ENCODE peak calls at places on chromosomes 11 and 22, in seven cellular contexts. B is stimulated activated CD4-positive, alpha-beta T cell treated with anti-CD3 and anti-CD28 coated beads, Interleukin-1b, Interleukin-23, amount 100 ng/mL, for 48 hours; N is dorsolateral prefrontal cortex; L is heart right ventricle; X is EH; F is frontal cortex; I is foreskin fibroblast. S is an unnamed sample.
A peak's percentile ranks its signal among the peaks of the same experiment; 100 is the strongest.

GRCh38 chr11:128757235-128757711 is 63.4 kb downstream of the FLI1 start:
- DNase-seq in B (peak; percentile 79), N (no peak), L (no peak), X (peak; percentile 22), F (no peak), I (no peak), S (no peak)

GRCh38 chr11:767238-767637 is 10.0 kb downstream of the GATD1 start:
- DNase-seq in B (no peak), N (no peak), L (no peak), X (no peak), F (no peak), I (no peak), S (no peak)

GRCh38 chr22:38705235-38706100 is at the start of gene GTPBP1:
- DNase-seq in B (peak; percentile 99), N (peak; percentile 94), L (peak; percentile 95), X (peak; percentile 100), F (peak; percentile 99), I (peak; percentile 100), S (peak; percentile 100)

GRCh38 chr22:31139066-31139465 is 1.2 kb downstream of the PLA2G3 start:
- DNase-seq in B (no peak), N (no peak), L (no peak), X (no peak), F (no peak), I (no peak), S (no peak)

GRCh38 chr11:101354801-101355200 is 225.2 kb upstream of the PGR start:
- DNase-seq in B (no peak), N (no peak), L (no peak), X (no peak), F (no peak), I (no peak), S (no peak)

GRCh38 chr11:120526241-120526640 is 14.7 kb downstream of the GRIK4 start:
- DNase-seq in B (no peak), N (no peak), L (no peak), X (no peak), F (no peak), I (no peak), S (no peak)

GRCh38 chr22:38873469-38874411 is 1.7 kb upstream of the CBX6 start:
- DNase-seq in B (peak; percentile 88), N (no peak), L (no peak), X (no peak), F (no peak), I (no peak), S (no peak)

GRCh38 chr11:96028746-96029145 is 104.8 kb upstream of the MTMR2 start:
- DNase-seq in B (no peak), N (no peak), L (no peak), X (no peak), F (no peak), I (no peak), S (no peak)

GRCh38 chr22:39264344-39265116 is 19.7 kb upstream of the PDGFB start:
- DNase-seq in B (no peak), N (no peak), L (peak; percentile 59), X (no peak), F (no peak), I (no peak), S (no peak)

GRCh38 chr11:74472030-74472429 is 4.7 kb upstream of the KCNE3 start:
- DNase-seq in B (no peak), N (no peak), L (no peak), X (no peak), F (no peak), I (no peak), S (no peak)

GRCh38 chr11:94880216-94880615 is 93.1 kb downstream of the CWC15 start:
- DNase-seq in B (no peak), N (no peak), L (no peak), X (peak; percentile 58), F (no peak), I (no peak), S (no peak)

GRCh38 chr11:72721689-72722049 is 30.5 kb downstream of the ARAP1 start:
- DNase-seq in B (peak; percentile 19), N (no peak), L (no peak), X (peak; percentile 46), F (no peak), I (no peak), S (no peak)

GRCh38 chr22:25718109-25718830 is 23.7 kb upstream of the MYO18B start:
- DNase-seq in B (no peak), N (no peak), L (no peak), X (no peak), F (no peak), I (no peak), S (no peak)

S was measured in amniotic stem cell.